ENCODE peak calls at places on chromosomes 2 and 18, in eight cellular contexts. N is left ventricle myocardium inferior; W is breast epithelium; X is body of pancreas; Y is fibroblast of lung; A is pancreas; R is CD8-positive, alpha-beta T cell; M is lower lobe of right lung. K is an unnamed sample. For H3K4me1, the result is how much of the 10 kb centered on the place peaks cover.

GRCh38 chr2:124985210-124985760 is 960.2 kb downstream of the CNTNAP5 start:
- DNase-seq in N (no peak), Y (peak), X (no peak), R (no peak), M (no peak), W (no peak), A (no peak), K (no peak)

GRCh38 chr18:45340884-45341283 is 274.4 kb upstream of the SLC14A2 start:
- DNase-seq in M (no peak), A (no peak), N (no peak), W (no peak), R (no peak), X (no peak), Y (no peak), K (no peak)

GRCh38 chr2:141109633-141110032 is 1021.2 kb downstream of the LRP1B start:
- DNase-seq in M (no peak), N (no peak), W (no peak), R (no peak), X (no peak), Y (no peak), A (no peak), K (no peak)

GRCh38 chr2:8571286-8571791 is 110.5 kb upstream of the ID2 start:
- DNase-seq in W (no peak), N (no peak), Y (no peak), A (no peak), R (no peak), X (no peak), M (no peak), K (no peak)

GRCh38 chr2:197538412-197538811 is 22.5 kb downstream of the MOB4 start:
- DNase-seq in N (no peak), W (no peak), A (no peak), Y (peak), R (no peak), M (no peak), X (no peak), K (no peak)

GRCh38 chr18:27763936-27764335 is 413.0 kb downstream of the CDH2 start:
- DNase-seq in Y (peak), W (no peak), X (no peak), A (no peak), N (no peak), R (no peak), M (no peak), K (no peak)

GRCh38 chr18:55083461-55083860 is 124.2 kb upstream of the CCDC68 start:
- DNase-seq in Y (peak), X (no peak), M (no peak), N (no peak), W (no peak), A (no peak), R (no peak), K (no peak)

GRCh38 chr2:151334082-151334815 is 23.1 kb upstream of the TNFAIP6 start:
- DNase-seq in W (no peak), M (no peak), X (no peak), R (no peak), A (no peak), N (no peak), Y (peak), K (no peak)

GRCh38 chr2:173346035-173346434 is 8.6 kb upstream of the CDCA7 start:
- DNase-seq in W (no peak), R (no peak), Y (peak), M (no peak), N (no peak), X (no peak), A (no peak), K (no peak)

GRCh38 chr2:72917875-72918660 is 749 bp downstream of the EMX1 start:
- DNase-seq in W (no peak), R (no peak), X (peak), M (no peak), Y (no peak), N (no peak), A (no peak), K (no peak)

GRCh38 chr2:232771870-232772269 is 4.5 kb downstream of the KCNJ13 start:
- DNase-seq in W (no peak), X (no peak), Y (no peak), A (no peak), N (no peak), M (no peak), R (no peak), K (no peak)

GRCh38 chr2:25043241-25043867 is 1.5 kb downstream of the EFR3B start:
- DNase-seq in M (no peak), W (no peak), X (no peak), A (no peak), N (no peak), Y (peak), R (peak), K (no peak)

GRCh38 chr2:69514836-69515235 is 77.6 kb upstream of the NFU1 start:
- DNase-seq in Y (no peak), W (no peak), M (no peak), R (no peak), A (no peak), X (no peak), N (no peak), K (no peak)

GRCh38 chr2:2922156-2922555 is 455.5 kb downstream of the EIPR1 start:
- DNase-seq in N (no peak), A (no peak), Y (no peak), R (no peak), X (no peak), W (no peak), M (no peak), K (no peak)

GRCh38 chr2:100416939-100417744 is at the start of gene CHST10:
- DNase-seq in X (peak), M (peak), R (peak), A (peak), N (peak), W (no peak), Y (peak), K (peak)

GRCh38 chr2:25491003-25491696 is 149.4 kb upstream of the DNMT3A start:
- DNase-seq in Y (peak), N (no peak), A (no peak), W (no peak), R (no peak), X (no peak), M (no peak), K (no peak)

GRCh38 chr2:177535968-177536514 is 143.5 kb downstream of the AGPS start:
- DNase-seq in N (no peak), W (no peak), X (no peak), A (no peak), Y (no peak), R (no peak), M (no peak), K (no peak)

GRCh38 chr2:37321029-37321682 is 3.5 kb downstream of the PRKD3 start:
- DNase-seq in X (no peak), A (no peak), N (no peak), M (no peak), Y (no peak), R (no peak), W (no peak), K (no peak)
- H3K4me1 ChIP-seq in X (under half), A (under half), N (half or more), M (half or more), Y (under half), R (under half), W (under half), K (under half)

GRCh38 chr2:52414596-52414995 is 1353.0 kb upstream of the CHAC2 start:
- DNase-seq in Y (no peak), N (no peak), M (no peak), A (no peak), W (no peak), R (no peak), X (no peak), K (no peak)
- TF ChIP-seq CTCF in Y (no peak), N (no peak), M (no peak), A (no peak), W (no peak), R (no peak), X (no peak), K (no peak)

DNA sequence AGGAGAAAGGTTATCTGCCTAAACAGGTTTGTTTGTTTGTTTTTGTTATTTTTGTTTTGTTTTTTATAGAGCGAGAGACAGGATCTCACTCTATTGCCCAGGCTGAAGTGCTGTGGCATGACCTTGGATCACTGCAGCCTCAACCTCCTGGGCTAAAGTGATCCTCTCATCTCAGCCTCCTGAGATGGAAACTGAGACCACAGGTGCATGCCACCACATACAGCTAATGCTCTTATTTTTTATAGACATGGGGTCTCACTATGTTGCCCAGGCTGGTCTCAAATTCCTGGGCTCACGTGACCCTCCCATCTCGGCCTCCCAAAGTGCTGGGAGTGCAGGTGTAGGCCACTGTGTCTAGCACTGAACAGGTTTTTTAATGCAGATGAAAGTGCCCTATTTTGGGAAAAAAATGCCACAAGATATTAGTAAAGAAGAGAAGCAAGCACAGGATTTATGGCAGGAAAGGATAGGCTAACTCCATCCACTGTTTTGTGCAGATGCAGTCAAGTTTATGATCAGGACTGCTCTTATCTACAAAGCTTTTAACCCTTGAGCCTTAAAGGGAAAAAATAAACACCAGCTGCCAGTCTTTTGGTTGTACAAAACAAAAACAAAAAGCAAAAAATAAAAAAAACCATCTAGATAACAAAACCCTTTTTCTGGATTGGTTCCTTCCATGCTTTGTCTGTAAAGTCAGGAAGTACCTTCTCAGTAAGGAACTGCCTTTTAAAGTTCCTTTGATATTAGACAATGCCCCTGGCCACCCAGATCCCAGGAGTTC is 29.4 kb downstream of the MAP4K3 start:
- DNase-seq in X (no peak), Y (no peak), R (no peak), A (no peak), N (no peak), M (no peak), W (no peak), K (no peak)
- H3K4me1 ChIP-seq in X (half or more), Y (under half), R (under half), A (under half), N (half or more), M (half or more), W (under half), K (under half)

GRCh38 chr2:28399289-28399688 is 6.6 kb downstream of the FOSL2 start:
- DNase-seq in X (no peak), N (no peak), M (no peak), A (no peak), R (no peak), Y (no peak), W (no peak), K (no peak)

GRCh38 chr2:28400921-28401320 is 8.3 kb downstream of the FOSL2 start:
- DNase-seq in Y (no peak), R (no peak), M (no peak), N (no peak), X (no peak), W (no peak), A (no peak), K (peak)

GRCh38 chr2:28400434-28400833 is 7.8 kb downstream of the FOSL2 start:
- DNase-seq in N (no peak), A (no peak), W (no peak), X (no peak), R (no peak), Y (no peak), M (no peak), K (no peak)

GRCh38 chr2:28401411-28401810 is 8.8 kb downstream of the FOSL2 start:
- DNase-seq in Y (no peak), X (no peak), N (no peak), R (no peak), A (no peak), W (no peak), M (no peak), K (peak)

GRCh38 chr2:28399946-28400345 is 7.3 kb downstream of the FOSL2 start:
- DNase-seq in X (no peak), M (no peak), Y (no peak), W (no peak), N (no peak), A (no peak), R (no peak), K (no peak)
- TF ChIP-seq CTCF in X (no peak), M (no peak), Y (no peak), W (no peak), N (no peak), A (no peak), R (no peak), K (no peak)

DNA sequence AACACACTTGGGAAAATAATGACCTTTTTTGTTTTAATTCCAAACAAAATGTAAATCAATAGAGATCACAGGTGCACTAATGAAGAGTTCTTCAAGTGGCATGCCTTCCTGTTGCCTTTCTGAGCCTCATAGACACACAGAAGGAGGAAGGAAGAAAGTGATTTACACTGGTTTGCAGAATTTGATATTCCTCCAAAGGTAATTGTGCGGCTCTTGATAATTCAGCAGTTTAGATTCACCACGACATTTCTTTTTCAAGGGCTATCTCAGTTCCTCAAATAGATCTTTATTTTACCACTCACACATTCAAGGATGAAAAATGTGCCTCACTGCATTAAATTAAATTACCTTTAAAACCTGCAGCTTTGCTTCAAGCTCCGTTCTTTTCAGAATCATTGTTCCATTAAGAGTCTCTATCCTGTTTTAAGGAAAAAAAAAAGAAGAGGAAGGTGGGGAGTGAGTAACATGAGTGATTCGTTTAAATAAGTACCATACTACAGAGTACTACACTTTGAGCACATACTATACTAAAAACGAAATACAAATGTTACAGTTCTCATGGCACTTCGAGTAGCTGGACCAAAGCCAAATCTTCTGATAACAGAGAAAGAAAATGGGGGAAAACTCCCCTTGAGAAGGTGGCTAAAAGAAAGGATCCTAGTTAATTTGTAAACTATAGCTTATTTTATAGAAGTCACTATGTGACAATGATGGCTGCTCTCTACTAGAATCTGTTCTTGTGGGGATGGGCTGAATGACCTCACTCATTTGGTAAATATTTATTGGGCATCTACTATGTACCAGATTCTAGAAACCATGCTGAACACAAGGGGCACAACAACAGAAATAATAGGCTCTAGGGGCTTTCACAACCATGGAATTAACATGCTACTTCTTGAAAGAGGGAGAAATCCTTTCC is 16.6 kb downstream of the CYTIP start:
- DNase-seq in R (no peak), A (no peak), W (no peak), M (no peak), Y (no peak), N (no peak), X (no peak), K (no peak)
- H3K4me1 ChIP-seq in R (half or more), A (under half), W (under half), M (under half), Y (under half), N (under half), X (under half), K (under half)

DNA sequence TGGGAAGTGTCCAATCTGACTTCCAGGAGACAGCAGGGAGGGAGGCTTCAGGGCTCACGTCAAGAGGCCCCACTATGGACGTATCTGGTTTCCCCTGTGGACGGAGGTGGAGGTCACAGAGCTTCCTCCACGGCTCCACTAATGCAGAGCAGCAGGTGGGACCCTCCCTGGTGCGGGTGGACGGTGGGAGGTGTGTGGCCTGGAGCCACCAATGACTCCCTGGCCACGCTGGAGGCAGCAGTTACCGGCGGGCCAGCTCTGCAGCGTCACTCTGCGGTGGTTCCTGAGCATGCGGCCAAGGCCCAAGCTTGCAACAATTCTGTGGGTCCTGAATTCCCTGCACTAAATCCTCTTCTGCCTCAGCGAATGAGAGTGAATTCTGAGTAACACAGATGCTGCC is 9.0 kb downstream of the CRACDL start:
- DNase-seq in Y (no peak), N (no peak), M (no peak), W (no peak), A (no peak), X (no peak), R (no peak), K (no peak)
- TF ChIP-seq CTCF in Y (no peak), N (no peak), M (no peak), W (no peak), A (no peak), X (no peak), R (no peak), K (no peak)

DNA sequence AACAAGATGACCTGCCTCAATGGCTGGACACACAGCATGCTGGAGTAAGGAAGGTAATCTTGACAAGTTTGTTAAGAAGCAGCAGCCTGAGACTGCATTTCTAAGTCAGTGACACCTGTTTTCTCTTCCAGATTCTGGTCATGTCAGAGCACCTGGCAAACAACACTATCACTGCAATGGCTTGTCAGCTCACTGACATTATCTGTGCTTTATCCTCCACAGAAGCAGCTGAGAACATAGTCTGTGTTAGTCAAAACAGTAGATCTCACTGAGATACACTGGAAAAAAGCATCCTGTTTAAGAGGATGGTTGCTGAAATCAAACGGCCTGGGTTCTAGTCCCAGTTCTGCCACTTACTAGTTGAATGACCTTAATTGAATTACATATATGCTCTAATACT is 355.2 kb downstream of the RIT2 start:
- DNase-seq in A (no peak), Y (no peak), M (no peak), W (no peak), N (no peak), X (no peak), R (no peak), K (no peak)
- H3K4me1 ChIP-seq in A (under half), Y (under half), M (under half), W (under half), N (under half), X (under half), R (under half), K (under half)

DNA sequence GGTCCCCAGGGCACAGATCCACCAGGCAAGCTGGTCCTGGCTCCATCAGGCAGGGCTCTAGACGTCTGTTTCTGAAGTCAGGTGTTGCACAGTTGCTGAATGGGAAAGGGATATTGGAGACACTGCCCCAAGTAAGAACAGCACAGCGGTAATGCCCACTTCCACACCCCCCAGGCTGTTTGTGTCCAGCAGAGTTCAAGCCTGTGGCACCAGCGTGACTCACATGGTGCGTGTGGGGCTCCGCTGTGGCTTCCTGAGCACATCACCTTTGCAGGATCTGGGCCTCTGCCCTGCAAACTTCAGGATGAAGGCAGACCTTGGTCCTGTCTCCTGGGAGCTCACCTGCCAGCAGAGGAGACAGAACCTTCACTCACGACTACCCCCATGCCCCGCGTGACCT is 203.3 kb downstream of the TFCP2L1 start:
- DNase-seq in Y (no peak), M (no peak), X (no peak), W (no peak), N (no peak), R (no peak), A (no peak), K (no peak)
- TF ChIP-seq CTCF in Y (no peak), M (no peak), X (no peak), W (no peak), N (no peak), R (no peak), A (no peak), K (no peak)

GRCh38 chr2:216560695-216561370 is 62.2 kb downstream of the RPL37A start:
- DNase-seq in Y (peak), A (no peak), R (no peak), X (no peak), M (no peak), W (peak), N (no peak), K (no peak)

GRCh38 chr2:216565946-216566345 is 67.3 kb upstream of the IGFBP2 start:
- DNase-seq in X (no peak), N (no peak), R (no peak), W (no peak), A (no peak), M (no peak), Y (no peak), K (no peak)

GRCh38 chr2:216562689-216563435 is 64.2 kb downstream of the RPL37A start:
- DNase-seq in R (no peak), A (no peak), N (no peak), X (no peak), M (no peak), W (no peak), Y (no peak), K (no peak)

GRCh38 chr2:216559625-216560156 is 61.0 kb downstream of the RPL37A start:
- DNase-seq in A (no peak), N (no peak), W (no peak), Y (peak), M (no peak), R (no peak), X (no peak), K (no peak)

GRCh38 chr2:216563646-216564045 is 65.0 kb downstream of the RPL37A start:
- DNase-seq in A (no peak), X (no peak), N (no peak), Y (peak), R (no peak), M (no peak), W (no peak), K (no peak)
- H3K4me1 ChIP-seq in A (under half), X (under half), N (under half), Y (under half), R (under half), M (under half), W (under half), K (under half)

K was measured in left lung.